ENCODE peak calls at places on chromosomes 1 and 21, in six cellular contexts. P, B, S, W, G and U are unnamed samples.

GRCh38 chr1:167928457-167928852 is 8.0 kb upstream of the DCAF6 start:
- DNase-seq in P (no peak), G (no peak), W (no peak), S (no peak), B (no peak), U (no peak)

GRCh38 chr1:183288583-183288982 is 102.5 kb downstream of the LAMC2 start:
- DNase-seq in W (no peak), G (no peak), P (no peak), S (no peak), B (no peak), U (no peak)

GRCh38 chr1:200366577-200367253 is 43.1 kb downstream of the ZNF281 start:
- DNase-seq in G (peak), B (no peak), W (peak), P (no peak), S (no peak), U (no peak)

GRCh38 chr21:34922487-34922886 is 126.6 kb downstream of the RUNX1 start:
- DNase-seq in S (no peak), W (no peak), B (no peak), G (no peak), P (no peak), U (no peak)

GRCh38 chr1:204150702-204151561 is 912 bp downstream of the ETNK2 start:
- DNase-seq in P (no peak), B (no peak), W (no peak), G (no peak), S (no peak), U (no peak)

GRCh38 chr21:29973258-29973657 is 33.5 kb upstream of the GRIK1 start:
- DNase-seq in B (no peak), W (no peak), G (no peak), S (no peak), P (no peak), U (no peak)

GRCh38 chr1:210597555-210598134 is 268.9 kb downstream of the HHAT start:
- DNase-seq in S (no peak), B (no peak), G (no peak), P (peak), W (peak), U (no peak)

GRCh38 chr1:50973875-50974617 is 4.0 kb downstream of the CDKN2C start:
- DNase-seq in B (no peak), G (no peak), P (no peak), S (no peak), W (no peak), U (no peak)

GRCh38 chr1:220906561-220907334 is 27.5 kb downstream of the HLX start:
- DNase-seq in W (peak), S (no peak), P (no peak), B (no peak), G (peak), U (no peak)

GRCh38 chr1:12518956-12519707 is 98.9 kb downstream of the DHRS3 start:
- DNase-seq in P (no peak), B (no peak), S (no peak), G (no peak), W (no peak), U (no peak)

GRCh38 chr1:58991305-58991704 is 207.5 kb upstream of the JUN start:
- DNase-seq in G (no peak), W (no peak), S (no peak), B (no peak), P (no peak), U (no peak)